ENCODE peak calls at places on chromosomes 3 and 15, in five cellular contexts. One of them, this sample, is unnamed.
A peak's percentile ranks its signal among the peaks of the same experiment; 100 is the strongest.

GRCh38 chr3:42665050-42665878 is 11.8 kb downstream of the ZBTB47 start:
- DNase-seq in SIG-M5: no peak
- DNase-seq in mucosa of descending colon: no peak
- DNase-seq in body of pancreas: no peak
- DNase-seq in kidney glomerular epithelial cell: no peak
- DNase-seq in this sample: no peak

GRCh38 chr3:14521611-14522010 is 18.5 kb downstream of the GRIP2 start:
- DNase-seq in SIG-M5: no peak
- DNase-seq in mucosa of descending colon: no peak
- DNase-seq in body of pancreas: no peak
- DNase-seq in kidney glomerular epithelial cell: no peak
- DNase-seq in this sample: no peak

GRCh38 chr3:101803152-101803782 is 24.3 kb downstream of the NXPE3 start:
- DNase-seq in SIG-M5: peak; percentile 31
- DNase-seq in mucosa of descending colon: no peak
- DNase-seq in body of pancreas: peak; percentile 74
- DNase-seq in kidney glomerular epithelial cell: peak; percentile 45
- DNase-seq in this sample: peak; percentile 85

GRCh38 chr3:190562866-190563525 is 49.1 kb downstream of the IL1RAP start:
- DNase-seq in SIG-M5: no peak
- DNase-seq in mucosa of descending colon: no peak
- DNase-seq in body of pancreas: no peak
- DNase-seq in kidney glomerular epithelial cell: no peak
- DNase-seq in this sample: peak; percentile 34

GRCh38 chr15:67267440-67267839 is 12.9 kb downstream of the IQCH start:
- DNase-seq in SIG-M5: no peak
- DNase-seq in mucosa of descending colon: no peak
- DNase-seq in body of pancreas: no peak
- DNase-seq in kidney glomerular epithelial cell: no peak
- DNase-seq in this sample: no peak

GRCh38 chr3:30751610-30752299 is 142.7 kb downstream of the GADL1 start:
- DNase-seq in SIG-M5: no peak
- DNase-seq in mucosa of descending colon: no peak
- DNase-seq in body of pancreas: peak; percentile 25
- DNase-seq in kidney glomerular epithelial cell: no peak
- DNase-seq in this sample: peak; percentile 62

GRCh38 chr3:146594843-146595482 is 10.2 kb downstream of the PLSCR5 start:
- DNase-seq in SIG-M5: no peak
- DNase-seq in mucosa of descending colon: no peak
- DNase-seq in body of pancreas: no peak
- DNase-seq in kidney glomerular epithelial cell: no peak
- DNase-seq in this sample: peak; percentile 53

GRCh38 chr3:165462616-165463334 is 266.6 kb upstream of the SLITRK3 start:
- DNase-seq in SIG-M5: no peak
- DNase-seq in mucosa of descending colon: no peak
- DNase-seq in body of pancreas: no peak
- DNase-seq in kidney glomerular epithelial cell: no peak
- DNase-seq in this sample: no peak

GRCh38 chr3:102156426-102156825 is 278.4 kb upstream of the ZPLD1 start:
- DNase-seq in SIG-M5: no peak
- DNase-seq in mucosa of descending colon: no peak
- DNase-seq in body of pancreas: peak; percentile 67
- DNase-seq in kidney glomerular epithelial cell: peak; percentile 99
- DNase-seq in this sample: peak; percentile 94

GRCh38 chr3:45198264-45199260 is 27.5 kb downstream of the TMEM158 start:
- DNase-seq in SIG-M5: no peak
- DNase-seq in mucosa of descending colon: no peak
- DNase-seq in body of pancreas: no peak
- DNase-seq in kidney glomerular epithelial cell: no peak
- DNase-seq in this sample: no peak

GRCh38 chr3:115709931-115710330 is 86.6 kb downstream of the GAP43 start:
- DNase-seq in SIG-M5: no peak
- DNase-seq in mucosa of descending colon: no peak
- DNase-seq in body of pancreas: no peak
- DNase-seq in kidney glomerular epithelial cell: no peak
- DNase-seq in this sample: no peak

GRCh38 chr3:134898315-134898714 is 103.3 kb downstream of the EPHB1 start:
- DNase-seq in SIG-M5: no peak
- DNase-seq in mucosa of descending colon: no peak
- DNase-seq in body of pancreas: no peak
- DNase-seq in kidney glomerular epithelial cell: no peak
- DNase-seq in this sample: no peak